ENCODE peak calls at places on chromosome 19, in nine cellular contexts. U, K, T, Y, S, C, R, L and F are unnamed samples.

GRCh38 chr19:41995959-41996797 is 2.1 kb upstream of the ATP1A3 start:
- DNase-seq in U (no peak), T (no peak), R (no peak), Y (peak), C (no peak), L (no peak), K (no peak), S (no peak), F (no peak)

GRCh38 chr19:53942001-53942786 is 20.5 kb upstream of the CACNG8 start:
- DNase-seq in S (peak), Y (peak), L (no peak), R (no peak), U (no peak), T (no peak), C (no peak), K (no peak), F (peak)

GRCh38 chr19:29645911-29646310 is 19.4 kb upstream of the PLEKHF1 start:
- DNase-seq in R (no peak), Y (no peak), L (peak), U (no peak), C (peak), S (no peak), T (peak), K (peak), F (no peak)

GRCh38 chr19:39402417-39403297 is 4.0 kb upstream of the ZFP36 start:
- DNase-seq in R (peak), C (peak), S (peak), U (peak), K (peak), Y (peak), L (peak), T (peak), F (peak)

GRCh38 chr19:10603084-10603872 is 16.2 kb upstream of the AP1M2 start:
- DNase-seq in S (peak), R (peak), U (no peak), L (peak), Y (peak), C (no peak), K (no peak), T (peak), F (no peak)

GRCh38 chr19:3343619-3344502 is 22.5 kb upstream of the NFIC start:
- DNase-seq in L (peak), Y (no peak), C (peak), S (no peak), R (peak), T (peak), K (peak), U (no peak), F (no peak)

GRCh38 chr19:40416918-40417713 is 3.9 kb upstream of the PRX start:
- DNase-seq in T (peak), Y (no peak), U (no peak), K (no peak), R (peak), S (no peak), L (peak), C (peak), F (no peak)

GRCh38 chr19:33194884-33195710 is 967 bp downstream of the LRP3 start:
- DNase-seq in R (peak), C (no peak), K (peak), T (no peak), L (no peak), S (peak), U (no peak), Y (peak), F (no peak)

GRCh38 chr19:39032164-39032918 is at the start of gene FBXO27:
- DNase-seq in L (peak), R (peak), S (peak), T (no peak), C (no peak), Y (peak), K (no peak), U (no peak), F (peak)

GRCh38 chr19:56162258-56162657 is 13.6 kb upstream of the GALP start:
- DNase-seq in R (no peak), L (no peak), Y (no peak), S (no peak), C (no peak), U (no peak), K (no peak), T (no peak), F (no peak)

GRCh38 chr19:48069435-48069834 is 25.6 kb upstream of the CABP5 start:
- DNase-seq in L (no peak), R (no peak), U (no peak), K (no peak), S (no peak), Y (no peak), T (no peak), C (no peak), F (no peak)
- TF ChIP-seq CTCF in L (no peak), R (no peak), U (no peak), K (peak), S (peak), Y (peak), T (no peak), C (no peak), F (peak)

DNA sequence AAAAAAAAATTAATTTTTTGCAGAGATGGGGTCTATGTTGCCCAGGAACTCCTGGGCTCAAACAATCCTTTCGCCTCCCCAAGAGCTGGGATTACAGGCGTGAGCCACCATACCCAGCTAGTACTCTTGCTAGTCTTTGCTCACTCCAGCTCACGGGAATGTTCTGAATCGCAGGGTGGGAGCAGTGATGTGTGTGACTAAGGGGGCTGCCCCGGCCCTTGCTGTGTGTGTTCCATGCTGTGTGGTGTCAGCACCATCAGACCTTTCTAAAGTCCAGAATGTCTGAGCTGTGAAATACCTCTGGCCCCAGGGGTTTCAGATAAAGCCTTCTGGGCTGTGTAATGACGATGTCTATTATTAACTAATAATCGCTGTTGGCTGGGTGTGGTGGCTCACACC is 2.6 kb downstream of the ACP4 start:
- DNase-seq in S (no peak), U (no peak), Y (no peak), R (no peak), T (no peak), L (no peak), K (no peak), C (no peak), F (no peak)
- TF ChIP-seq CTCF in S (no peak), U (no peak), Y (no peak), R (no peak), T (no peak), L (no peak), K (no peak), C (no peak), F (no peak)

DNA sequence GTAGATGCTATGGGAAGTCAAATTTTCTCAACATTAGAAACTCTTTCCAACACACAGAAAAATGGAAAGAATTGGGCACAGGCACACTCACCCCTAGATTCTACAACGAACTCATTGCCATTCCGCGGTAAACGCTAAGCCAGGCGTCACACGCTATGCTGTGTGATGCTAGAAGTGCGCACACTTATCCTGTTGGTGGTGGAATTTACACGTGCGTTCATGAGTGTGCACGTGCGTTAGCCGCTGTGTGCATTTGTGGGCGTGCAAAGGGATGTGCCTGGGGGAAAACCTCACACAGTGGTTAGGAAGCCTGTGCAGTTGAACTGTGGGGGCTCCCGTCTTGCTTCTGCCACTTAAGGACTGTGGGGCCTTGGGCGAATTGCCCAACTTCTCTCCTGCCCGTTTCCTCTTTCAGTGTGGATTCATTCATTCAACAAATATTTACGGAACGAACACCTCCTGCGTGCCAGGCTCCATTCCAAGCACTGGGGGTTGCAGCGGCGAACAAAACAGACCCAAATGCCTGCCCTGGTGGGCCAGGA is 7.7 kb downstream of the NFILZ start:
- DNase-seq in T (no peak), L (peak), Y (no peak), S (no peak), U (no peak), K (peak), R (peak), C (no peak), F (no peak)
- TF ChIP-seq CTCF in T (no peak), L (no peak), Y (no peak), S (no peak), U (no peak), K (no peak), R (no peak), C (no peak), F (no peak)

DNA sequence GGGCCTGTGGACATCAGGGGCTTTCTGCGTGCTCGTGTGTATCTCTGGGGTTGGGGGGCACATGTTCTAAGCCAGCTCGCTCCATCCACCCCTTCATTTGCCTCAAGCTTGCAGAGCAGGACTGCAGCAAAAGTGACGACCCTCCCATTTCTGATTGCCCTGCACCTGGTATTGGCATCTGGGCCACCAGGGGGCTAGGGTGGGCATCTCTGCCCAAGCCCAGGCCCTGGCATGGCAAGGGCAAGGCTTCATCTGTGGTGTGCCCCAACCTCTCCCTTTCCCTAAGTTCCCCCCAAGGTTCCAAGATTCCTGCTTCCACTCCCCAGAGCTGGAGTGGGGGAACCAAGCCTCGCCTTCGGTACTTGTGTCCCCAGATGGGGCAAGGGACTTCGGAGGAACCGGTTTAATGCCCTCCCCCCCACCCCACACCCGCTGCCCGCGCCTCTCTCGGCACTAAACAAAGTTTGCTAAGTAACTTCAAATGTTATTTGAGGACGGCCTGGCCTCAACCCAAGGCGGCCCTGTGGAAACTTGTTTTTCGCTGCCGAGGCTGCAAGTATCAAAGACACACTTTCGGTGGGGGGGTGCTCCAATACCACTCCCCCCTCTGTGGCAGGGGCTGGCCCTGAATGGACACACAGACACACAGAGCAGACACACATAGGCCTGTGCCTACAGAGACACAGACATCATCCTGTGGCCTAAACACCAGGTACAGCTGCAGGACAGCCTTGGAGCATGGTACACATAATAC is 12.2 kb downstream of the NFIX start:
- DNase-seq in Y (no peak), U (no peak), R (no peak), S (no peak), K (peak), L (peak), T (peak), C (peak), F (no peak)
- TF ChIP-seq CTCF in Y (no peak), U (no peak), R (no peak), S (no peak), K (peak), L (no peak), T (no peak), C (no peak), F (no peak)

DNA sequence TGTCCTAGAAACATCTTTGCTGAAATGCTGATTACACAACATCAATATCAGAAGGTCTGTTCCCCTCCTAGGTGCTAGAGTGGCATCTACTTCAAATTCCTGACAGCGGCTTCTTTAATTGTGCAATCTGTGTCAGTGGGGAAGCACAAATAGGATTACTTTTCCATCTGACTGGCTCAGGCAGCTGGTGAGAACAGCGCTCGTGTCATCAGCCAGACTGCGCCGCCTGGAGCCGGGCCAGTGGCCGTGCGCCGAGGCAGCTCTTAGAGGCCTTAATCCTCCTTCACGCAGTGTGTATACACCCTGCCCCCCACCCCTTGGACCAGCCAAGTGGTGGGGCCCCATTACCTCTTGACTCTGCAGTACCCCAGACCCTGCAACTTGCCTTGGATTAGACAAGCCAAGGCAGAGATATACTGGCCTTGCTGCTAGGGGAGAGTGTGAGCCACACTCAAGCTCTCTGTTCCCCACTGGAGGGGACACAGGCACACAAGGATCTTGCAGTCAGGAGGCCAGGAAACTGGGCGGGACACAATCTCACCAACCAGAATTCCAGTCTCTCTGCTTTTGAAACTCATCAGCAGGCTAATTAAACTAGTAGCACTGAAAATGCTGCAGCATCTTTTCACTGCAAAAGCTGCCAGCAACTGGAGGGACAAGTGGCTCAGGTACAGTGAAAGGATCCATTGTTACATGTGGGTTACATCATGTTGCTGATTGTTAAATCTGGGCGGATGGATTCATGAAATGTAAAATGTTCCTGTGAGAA is 48.9 kb upstream of the EPHX3 start:
- DNase-seq in S (no peak), K (peak), T (peak), Y (peak), U (peak), C (peak), L (peak), R (peak), F (no peak)
- TF ChIP-seq CTCF in S (peak), K (peak), T (no peak), Y (peak), U (peak), C (no peak), L (no peak), R (peak), F (no peak)

GRCh38 chr19:18322318-18322758 is 538 bp downstream of the LSM4 start:
- DNase-seq in C (no peak), U (no peak), L (peak), R (peak), T (no peak), K (peak), Y (peak), S (peak), F (no peak)
- TF ChIP-seq CTCF in C (no peak), U (peak), L (no peak), R (no peak), T (no peak), K (peak), Y (peak), S (peak), F (peak)

GRCh38 chr19:8252922-8253589 is 43.9 kb downstream of the CERS4 start:
- DNase-seq in K (peak), T (peak), S (peak), U (peak), R (peak), C (peak), Y (peak), L (peak), F (peak)

GRCh38 chr19:8251025-8251472 is 41.9 kb downstream of the CERS4 start:
- DNase-seq in U (no peak), K (peak), L (peak), Y (no peak), S (no peak), T (peak), R (peak), C (peak), F (no peak)

GRCh38 chr19:8253678-8254077 is 44.5 kb downstream of the CERS4 start:
- DNase-seq in L (no peak), T (peak), R (no peak), S (no peak), K (no peak), Y (no peak), C (no peak), U (no peak), F (no peak)

GRCh38 chr19:8248348-8249328 is 39.5 kb downstream of the CERS4 start:
- DNase-seq in K (no peak), R (no peak), U (no peak), S (no peak), C (no peak), T (no peak), Y (no peak), L (no peak), F (no peak)

DNA sequence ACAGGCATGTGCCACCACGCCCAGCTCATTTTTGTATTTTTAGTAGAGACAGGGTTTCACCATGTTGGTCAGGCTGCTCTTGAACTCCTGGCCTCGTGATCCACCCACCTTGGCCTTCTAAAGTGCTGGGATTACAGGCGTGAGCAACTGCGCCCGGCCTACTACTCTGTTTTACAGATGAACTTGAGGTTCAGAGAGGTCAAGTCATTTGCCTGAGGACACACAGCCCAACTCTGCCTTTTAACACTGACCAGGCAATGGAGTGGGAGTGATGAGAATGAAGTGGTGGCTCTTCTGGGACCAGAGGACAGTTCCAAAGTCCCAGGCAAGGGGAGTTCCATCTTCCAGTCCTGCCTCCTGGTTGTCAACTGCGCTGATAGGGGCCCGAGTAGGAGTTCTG is 41.4 kb downstream of the CERS4 start:
- DNase-seq in S (no peak), T (no peak), C (no peak), K (no peak), L (no peak), R (no peak), U (no peak), Y (no peak), F (no peak)
- TF ChIP-seq CTCF in S (no peak), T (no peak), C (no peak), K (no peak), L (no peak), R (no peak), U (no peak), Y (no peak), F (no peak)

GRCh38 chr19:55080121-55080914 is 4.6 kb downstream of the EPS8L1 start:
- DNase-seq in Y (peak), R (no peak), K (peak), L (peak), S (peak), T (peak), U (no peak), C (peak), F (no peak)

GRCh38 chr19:55081773-55082022 is 6.0 kb downstream of the EPS8L1 start:
- DNase-seq in Y (no peak), U (no peak), L (no peak), C (no peak), S (no peak), R (no peak), K (no peak), T (no peak), F (no peak)

GRCh38 chr19:55079400-55080038 is 3.9 kb downstream of the EPS8L1 start:
- DNase-seq in L (no peak), T (no peak), U (no peak), C (no peak), Y (no peak), S (no peak), K (no peak), R (no peak), F (no peak)

GRCh38 chr19:55082023-55082851 is 6.6 kb downstream of the EPS8L1 start:
- DNase-seq in C (no peak), L (peak), S (no peak), T (no peak), K (peak), Y (peak), U (no peak), R (no peak), F (no peak)

GRCh38 chr19:55080915-55081772 is 5.5 kb downstream of the EPS8L1 start:
- DNase-seq in R (peak), C (peak), T (peak), U (no peak), S (peak), K (peak), L (peak), Y (peak), F (peak)
- TF ChIP-seq CTCF in R (no peak), C (no peak), T (no peak), U (no peak), S (no peak), K (no peak), L (no peak), Y (no peak), F (no peak)